ENCODE peak calls at places on chromosomes 6 and 20, in eight cellular contexts. T, R, G, P, S, L, Y and M are unnamed samples.

GRCh38 chr6:156280131-156280530 is 497.0 kb upstream of the ARID1B start:
- DNase-seq in T (no peak), R (no peak), G (no peak), P (no peak), S (no peak), L (no peak), Y (no peak), M (no peak)

GRCh38 chr6:166934174-166934573 is 22.2 kb downstream of the RNASET2 start:
- DNase-seq in T (no peak), R (no peak), G (no peak), P (no peak), S (no peak), L (no peak), Y (no peak), M (no peak)

GRCh38 chr6:28838289-28838633 is 85.5 kb downstream of the TRIM27 start:
- DNase-seq in T (peak; percentile 82), R (peak; percentile 72), G (peak; percentile 46), P (peak; percentile 69), S (peak; percentile 32), L (peak; percentile 44), Y (peak; percentile 76), M (no peak)

GRCh38 chr6:123380257-123380656 is 256.5 kb downstream of the TRDN start:
- DNase-seq in T (no peak), R (no peak), G (no peak), P (peak; percentile 5), S (peak; percentile 10), L (no peak), Y (no peak), M (no peak)

GRCh38 chr6:157967486-157967885 is 14.2 kb upstream of the SYNJ2 start:
- DNase-seq in T (no peak), R (no peak), G (no peak), P (no peak), S (no peak), L (no peak), Y (no peak), M (no peak)

GRCh38 chr6:37021356-37022129 is 16.1 kb downstream of the FGD2 start:
- DNase-seq in T (peak; percentile 81), R (peak; percentile 72), G (peak; percentile 62), P (no peak), S (no peak), L (peak; percentile 30), Y (no peak), M (no peak)

GRCh38 chr20:40442181-40442963 is 246.7 kb downstream of the MAFB start:
- DNase-seq in T (no peak), R (no peak), G (no peak), P (no peak), S (no peak), L (no peak), Y (no peak), M (no peak)

GRCh38 chr6:160445130-160445529 is 97.0 kb downstream of the SLC22A3 start:
- DNase-seq in T (no peak), R (no peak), G (no peak), P (no peak), S (no peak), L (no peak), Y (no peak), M (no peak)

GRCh38 chr6:165456327-165456726 is 146.9 kb upstream of the C6orf118 start:
- DNase-seq in T (no peak), R (no peak), G (no peak), P (no peak), S (no peak), L (no peak), Y (no peak), M (no peak)

GRCh38 chr6:36874016-36874442 is 574 bp downstream of the PPIL1 start:
- DNase-seq in T (no peak), R (no peak), G (no peak), P (peak; percentile 11), S (no peak), L (no peak), Y (no peak), M (no peak)

GRCh38 chr6:151141685-151142084 is 98.1 kb upstream of the AKAP12 start:
- DNase-seq in T (no peak), R (no peak), G (no peak), P (no peak), S (peak; percentile 50), L (no peak), Y (peak; percentile 30), M (no peak)

GRCh38 chr6:148530394-148530923 is 187.8 kb downstream of the SASH1 start:
- DNase-seq in T (no peak), R (no peak), G (no peak), P (no peak), S (no peak), L (no peak), Y (no peak), M (no peak)

GRCh38 chr6:72931325-72931903 is 293.9 kb downstream of the KHDC1L start:
- DNase-seq in T (no peak), R (no peak), G (no peak), P (no peak), S (no peak), L (no peak), Y (no peak), M (no peak)

GRCh38 chr6:90890681-90891337 is 303.9 kb upstream of the MAP3K7 start:
- DNase-seq in T (no peak), R (no peak), G (no peak), P (no peak), S (no peak), L (no peak), Y (no peak), M (no peak)

GRCh38 chr6:83868639-83869038 is 9.2 kb downstream of the CYB5R4 start:
- DNase-seq in T (no peak), R (no peak), G (no peak), P (no peak), S (no peak), L (no peak), Y (no peak), M (no peak)

GRCh38 chr6:132007474-132008190 is 56.5 kb upstream of the CCN2 start:
- DNase-seq in T (no peak), R (no peak), G (no peak), P (no peak), S (no peak), L (no peak), Y (no peak), M (no peak)

GRCh38 chr6:26223677-26224546 is 136.7 kb downstream of the HFE start:
- DNase-seq in T (peak; percentile 86), R (peak; percentile 56), G (peak; percentile 48), P (peak; percentile 92), S (peak; percentile 72), L (no peak), Y (peak; percentile 84), M (no peak)

GRCh38 chr6:137353346-137353745 is 134.2 kb upstream of the IFNGR1 start:
- DNase-seq in T (no peak), R (no peak), G (no peak), P (no peak), S (no peak), L (no peak), Y (no peak), M (no peak)

GRCh38 chr6:40720375-40720748 is 133.2 kb upstream of the LRFN2 start:
- DNase-seq in T (no peak), R (no peak), G (no peak), P (no peak), S (no peak), L (no peak), Y (no peak), M (no peak)

GRCh38 chr6:50962213-50962759 is 143.6 kb downstream of the TFAP2B start:
- DNase-seq in T (no peak), R (no peak), G (no peak), P (no peak), S (no peak), L (no peak), Y (no peak), M (no peak)

GRCh38 chr6:159934181-159934580 is 34.7 kb upstream of the IGF2R start:
- DNase-seq in T (no peak), R (no peak), G (no peak), P (no peak), S (no peak), L (no peak), Y (no peak), M (no peak)